ENCODE peak calls at places on chromosome 13, in four cellular contexts. One of them, this sample, is unnamed.
A peak's percentile ranks its signal among the peaks of the same experiment; 100 is the strongest.

GRCh38 chr13:95784161-95784880 is 107.4 kb downstream of the DNAJC3 start:
- DNase-seq in MM.1S: no peak
- DNase-seq in natural killer cell: no peak
- DNase-seq in GM12865: no peak
- DNase-seq in this sample: no peak

GRCh38 chr13:39016789-39017188 is 21.1 kb downstream of the PROSER1 start:
- DNase-seq in MM.1S: peak; percentile 16
- DNase-seq in natural killer cell: no peak
- DNase-seq in GM12865: peak; percentile 58
- DNase-seq in this sample: no peak

GRCh38 chr13:98460519-98460918 is 116.4 kb downstream of the STK24 start:
- DNase-seq in MM.1S: no peak
- DNase-seq in natural killer cell: no peak
- DNase-seq in GM12865: no peak
- DNase-seq in this sample: no peak

GRCh38 chr13:113355621-113356020 is 8.3 kb downstream of the GRTP1 start:
- DNase-seq in MM.1S: peak; percentile 12
- DNase-seq in natural killer cell: no peak
- DNase-seq in GM12865: no peak
- DNase-seq in this sample: no peak

GRCh38 chr13:49877629-49878218 is 58.4 kb downstream of the SPRYD7 start:
- DNase-seq in MM.1S: no peak
- DNase-seq in natural killer cell: no peak
- DNase-seq in GM12865: no peak
- DNase-seq in this sample: no peak

GRCh38 chr13:110907951-110908898 is 6.6 kb downstream of the ANKRD10 start:
- DNase-seq in MM.1S: peak; percentile 15
- DNase-seq in natural killer cell: no peak
- DNase-seq in GM12865: no peak
- DNase-seq in this sample: no peak

GRCh38 chr13:96621634-96622033 is 372.6 kb downstream of the OXGR1 start:
- DNase-seq in MM.1S: no peak
- DNase-seq in natural killer cell: no peak
- DNase-seq in GM12865: no peak
- DNase-seq in this sample: no peak

GRCh38 chr13:30918662-30919405 is 12.8 kb downstream of the MEDAG start:
- DNase-seq in MM.1S: no peak
- DNase-seq in natural killer cell: no peak
- DNase-seq in GM12865: no peak
- DNase-seq in this sample: no peak

GRCh38 chr13:24221007-24221406 is 60.5 kb downstream of the SPATA13 start:
- DNase-seq in MM.1S: no peak
- DNase-seq in natural killer cell: no peak
- DNase-seq in GM12865: no peak
- DNase-seq in this sample: no peak

GRCh38 chr13:50130686-50131051 is 115.4 kb downstream of the KCNRG start:
- DNase-seq in MM.1S: peak; percentile 17
- DNase-seq in natural killer cell: peak; percentile 33
- DNase-seq in GM12865: no peak
- DNase-seq in this sample: no peak

GRCh38 chr13:111948811-111949210 is 118.1 kb upstream of the SOX1 start:
- DNase-seq in MM.1S: no peak
- DNase-seq in natural killer cell: no peak
- DNase-seq in GM12865: no peak
- DNase-seq in this sample: no peak

GRCh38 chr13:48586591-48587103 is 53.8 kb upstream of the RCBTB2 start:
- DNase-seq in MM.1S: no peak
- DNase-seq in natural killer cell: no peak
- DNase-seq in GM12865: peak; percentile 41
- DNase-seq in this sample: no peak

GRCh38 chr13:23510979-23511735 is 59.1 kb upstream of the TNFRSF19 start:
- DNase-seq in MM.1S: no peak
- DNase-seq in natural killer cell: no peak
- DNase-seq in GM12865: peak; percentile 89
- DNase-seq in this sample: no peak

GRCh38 chr13:114027046-114027760 is 53.3 kb upstream of the C13orf46 start:
- DNase-seq in MM.1S: peak; percentile 40
- DNase-seq in natural killer cell: no peak
- DNase-seq in GM12865: no peak
- DNase-seq in this sample: no peak

GRCh38 chr13:113454936-113455335 is 1.6 kb upstream of the ADPRHL1 start:
- DNase-seq in MM.1S: no peak
- DNase-seq in natural killer cell: no peak
- DNase-seq in GM12865: no peak
- DNase-seq in this sample: no peak

GRCh38 chr13:24306632-24307031 is 2.7 kb upstream of the C1QTNF9 start:
- DNase-seq in MM.1S: no peak
- DNase-seq in natural killer cell: no peak
- DNase-seq in GM12865: no peak
- DNase-seq in this sample: no peak

GRCh38 chr13:109743706-109744453 is 42.5 kb downstream of the IRS2 start:
- DNase-seq in MM.1S: peak; percentile 65
- DNase-seq in natural killer cell: no peak
- DNase-seq in GM12865: peak; percentile 3
- DNase-seq in this sample: no peak

GRCh38 chr13:67014399-67014798 is 215.7 kb downstream of the PCDH9 start:
- DNase-seq in MM.1S: no peak
- DNase-seq in natural killer cell: no peak
- DNase-seq in GM12865: no peak
- DNase-seq in this sample: no peak

GRCh38 chr13:44389856-44390255 is 16.2 kb downstream of the SERP2 start:
- DNase-seq in MM.1S: no peak
- DNase-seq in natural killer cell: no peak
- DNase-seq in GM12865: no peak
- DNase-seq in this sample: no peak

GRCh38 chr13:44394649-44395048 is 21.0 kb downstream of the SERP2 start:
- DNase-seq in MM.1S: no peak
- DNase-seq in natural killer cell: no peak
- DNase-seq in GM12865: no peak
- DNase-seq in this sample: no peak

GRCh38 chr13:44396963-44397580 is 23.4 kb downstream of the SERP2 start:
- DNase-seq in MM.1S: no peak
- DNase-seq in natural killer cell: no peak
- DNase-seq in GM12865: no peak
- DNase-seq in this sample: no peak

GRCh38 chr13:44396295-44396962 is 22.8 kb downstream of the SERP2 start:
- DNase-seq in MM.1S: no peak
- DNase-seq in natural killer cell: no peak
- DNase-seq in GM12865: no peak
- DNase-seq in this sample: no peak

GRCh38 chr13:44393391-44393790 is 19.8 kb downstream of the SERP2 start:
- DNase-seq in MM.1S: no peak
- DNase-seq in natural killer cell: no peak
- DNase-seq in GM12865: no peak
- DNase-seq in this sample: no peak
- TF ChIP-seq CTCF in MM.1S: no peak
- TF ChIP-seq CTCF in natural killer cell: no peak
- TF ChIP-seq CTCF in GM12865: no peak
- TF ChIP-seq CTCF in this sample: no peak

GRCh38 chr13:91647361-91647970 is 249.0 kb downstream of the GPC5 start:
- DNase-seq in MM.1S: no peak
- DNase-seq in natural killer cell: no peak
- DNase-seq in GM12865: peak; percentile 34
- DNase-seq in this sample: no peak
- TF ChIP-seq CTCF in MM.1S: peak; percentile 22
- TF ChIP-seq CTCF in natural killer cell: no peak
- TF ChIP-seq CTCF in GM12865: peak; percentile 68
- TF ChIP-seq CTCF in this sample: peak; percentile 14

GRCh38 chr13:42751693-42752092 is 29.7 kb upstream of the FAM216B start:
- DNase-seq in MM.1S: no peak
- DNase-seq in natural killer cell: no peak
- DNase-seq in GM12865: peak; percentile 26
- DNase-seq in this sample: no peak

GRCh38 chr13:42750858-42751257 is 30.5 kb upstream of the FAM216B start:
- DNase-seq in MM.1S: no peak
- DNase-seq in natural killer cell: no peak
- DNase-seq in GM12865: no peak
- DNase-seq in this sample: no peak

GRCh38 chr13:42754801-42755513 is 26.4 kb upstream of the FAM216B start:
- DNase-seq in MM.1S: no peak
- DNase-seq in natural killer cell: no peak
- DNase-seq in GM12865: no peak
- DNase-seq in this sample: no peak

GRCh38 chr13:42752731-42753130 is 28.7 kb upstream of the FAM216B start:
- DNase-seq in MM.1S: no peak
- DNase-seq in natural killer cell: no peak
- DNase-seq in GM12865: no peak
- DNase-seq in this sample: no peak

DNA sequence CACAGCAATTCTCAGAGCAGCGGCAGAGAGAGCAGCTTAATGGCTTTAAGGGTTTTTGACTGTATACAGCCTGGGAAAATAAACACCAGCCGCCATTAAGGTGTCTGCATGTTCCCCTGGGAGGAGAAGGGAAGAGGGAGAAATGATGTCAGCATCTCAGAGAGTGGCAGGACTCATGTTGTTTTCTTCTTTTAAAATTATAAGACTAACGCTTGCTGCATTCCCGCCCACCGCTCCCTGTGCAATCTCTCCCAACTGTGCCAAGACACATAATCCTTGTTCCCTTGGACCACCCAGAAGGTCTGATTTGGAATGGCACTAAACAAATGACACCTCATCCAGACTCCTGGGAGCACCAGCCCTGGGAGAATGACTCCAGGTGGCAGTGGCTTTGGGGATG is 27.7 kb upstream of the FAM216B start:
- DNase-seq in MM.1S: no peak
- DNase-seq in natural killer cell: no peak
- DNase-seq in GM12865: no peak
- DNase-seq in this sample: no peak
- TF ChIP-seq CTCF in MM.1S: no peak
- TF ChIP-seq CTCF in natural killer cell: no peak
- TF ChIP-seq CTCF in GM12865: no peak
- TF ChIP-seq CTCF in this sample: no peak

GRCh38 chr13:28001837-28002473 is 13.5 kb upstream of the URAD start:
- DNase-seq in MM.1S: no peak
- DNase-seq in natural killer cell: no peak
- DNase-seq in GM12865: no peak
- DNase-seq in this sample: no peak

GRCh38 chr13:28002886-28003698 is 14.6 kb upstream of the URAD start:
- DNase-seq in MM.1S: no peak
- DNase-seq in natural killer cell: no peak
- DNase-seq in GM12865: no peak
- DNase-seq in this sample: no peak

GRCh38 chr13:28001049-28001448 is 12.6 kb upstream of the URAD start:
- DNase-seq in MM.1S: no peak
- DNase-seq in natural killer cell: no peak
- DNase-seq in GM12865: no peak
- DNase-seq in this sample: no peak

GRCh38 chr13:28000567-28000966 is 12.1 kb upstream of the URAD start:
- DNase-seq in MM.1S: no peak
- DNase-seq in natural killer cell: no peak
- DNase-seq in GM12865: no peak
- DNase-seq in this sample: no peak

DNA sequence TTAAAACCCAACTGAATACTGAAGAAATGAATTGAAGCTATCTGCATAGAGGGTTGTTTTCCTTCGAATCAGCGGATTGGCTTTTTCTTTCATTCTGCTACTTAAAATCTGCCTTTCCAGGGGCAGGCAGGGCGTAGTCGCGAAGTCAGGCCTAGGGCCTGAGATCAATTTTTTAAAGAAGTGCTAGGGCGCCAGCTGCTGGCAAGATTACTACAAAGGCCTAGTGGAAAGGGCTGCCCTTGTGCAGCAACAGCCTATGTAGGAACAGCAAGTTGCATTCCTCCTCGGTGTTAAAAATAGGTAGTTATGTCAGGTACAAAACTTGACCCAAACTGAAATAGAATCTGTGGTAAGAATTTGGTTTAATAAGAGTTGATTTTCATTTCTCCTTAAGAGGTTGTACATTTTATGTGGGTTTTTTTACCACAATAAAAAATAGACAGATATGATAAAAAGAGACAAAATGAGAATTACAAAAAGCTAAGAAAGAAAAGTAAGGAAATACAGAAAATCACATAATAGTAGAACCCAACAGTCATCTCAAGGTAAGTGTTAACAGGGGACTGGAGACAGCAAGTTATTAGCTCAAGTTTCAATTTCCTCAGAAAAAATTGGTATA is 9.5 kb upstream of the URAD start:
- DNase-seq in MM.1S: peak; percentile 67
- DNase-seq in natural killer cell: no peak
- DNase-seq in GM12865: peak; percentile 70
- DNase-seq in this sample: no peak
- TF ChIP-seq CTCF in MM.1S: peak; percentile 59
- TF ChIP-seq CTCF in natural killer cell: no peak
- TF ChIP-seq CTCF in GM12865: peak; percentile 61
- TF ChIP-seq CTCF in this sample: peak; percentile 33

DNA sequence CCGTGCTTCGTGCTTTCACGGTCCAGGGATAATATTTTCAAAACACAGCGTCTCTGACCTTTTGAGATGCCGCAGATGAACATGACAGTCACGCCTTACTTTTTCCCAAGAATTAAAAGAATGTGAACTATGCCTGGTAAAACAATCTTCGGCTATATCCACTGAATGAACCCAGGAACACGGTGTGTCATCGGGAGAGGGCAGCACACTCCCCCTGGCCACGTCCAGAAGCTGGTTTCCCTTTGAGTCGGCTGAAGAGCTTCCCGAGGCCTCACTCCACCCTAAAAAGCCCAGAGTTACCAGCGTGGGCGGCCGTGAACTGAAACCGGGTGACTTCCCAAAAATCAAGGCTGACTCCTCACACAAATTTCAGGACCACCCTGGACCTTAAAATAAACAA is 22.9 kb upstream of the SHISA2 start:
- DNase-seq in MM.1S: no peak
- DNase-seq in natural killer cell: no peak
- DNase-seq in GM12865: no peak
- DNase-seq in this sample: no peak
- TF ChIP-seq CTCF in MM.1S: no peak
- TF ChIP-seq CTCF in natural killer cell: no peak
- TF ChIP-seq CTCF in GM12865: no peak
- TF ChIP-seq CTCF in this sample: no peak

GRCh38 chr13:107680115-107680514 is 535.2 kb downstream of the LIG4 start:
- DNase-seq in MM.1S: no peak
- DNase-seq in natural killer cell: no peak
- DNase-seq in GM12865: no peak
- DNase-seq in this sample: no peak
- TF ChIP-seq CTCF in MM.1S: no peak
- TF ChIP-seq CTCF in natural killer cell: no peak
- TF ChIP-seq CTCF in GM12865: no peak
- TF ChIP-seq CTCF in this sample: no peak